ENCODE peak calls at places on chromosomes 12 and 14, in five cellular contexts. One of them, this sample, is unnamed.

GRCh38 chr12:113246478-113247122 is 25.3 kb downstream of the TPCN1 start:
- DNase-seq in mesothelial cell of epicardium: no peak
- DNase-seq in left ventricle myocardium inferior: no peak
- DNase-seq in nephron progenitor cell: peak
- DNase-seq in pancreas: peak
- DNase-seq in this sample: no peak

GRCh38 chr14:88630565-88630964 is 67.7 kb downstream of the ZC3H14 start:
- DNase-seq in mesothelial cell of epicardium: no peak
- DNase-seq in left ventricle myocardium inferior: no peak
- DNase-seq in pancreas: no peak
- DNase-seq in nephron progenitor cell: no peak
- DNase-seq in this sample: no peak

GRCh38 chr12:62190921-62191746 is 69.1 kb upstream of the USP15 start:
- DNase-seq in pancreas: no peak
- DNase-seq in mesothelial cell of epicardium: peak
- DNase-seq in left ventricle myocardium inferior: peak
- DNase-seq in nephron progenitor cell: peak
- DNase-seq in this sample: peak

GRCh38 chr12:108881953-108882352 is 2.1 kb downstream of the DAO start:
- DNase-seq in pancreas: no peak
- DNase-seq in nephron progenitor cell: no peak
- DNase-seq in mesothelial cell of epicardium: no peak
- DNase-seq in left ventricle myocardium inferior: no peak
- DNase-seq in this sample: no peak

GRCh38 chr12:55694651-55695050 is 13.1 kb downstream of the ITGA7 start:
- DNase-seq in left ventricle myocardium inferior: no peak
- DNase-seq in nephron progenitor cell: no peak
- DNase-seq in mesothelial cell of epicardium: no peak
- DNase-seq in pancreas: no peak
- DNase-seq in this sample: no peak

GRCh38 chr12:69497308-69498026 is 27.3 kb downstream of the FRS2 start:
- DNase-seq in left ventricle myocardium inferior: no peak
- DNase-seq in pancreas: no peak
- DNase-seq in mesothelial cell of epicardium: no peak
- DNase-seq in nephron progenitor cell: no peak
- DNase-seq in this sample: peak

GRCh38 chr14:98909251-98909944 is 362.6 kb downstream of the BCL11B start:
- DNase-seq in pancreas: no peak
- DNase-seq in left ventricle myocardium inferior: no peak
- DNase-seq in mesothelial cell of epicardium: no peak
- DNase-seq in nephron progenitor cell: no peak
- DNase-seq in this sample: no peak

GRCh38 chr12:51028126-51028810 is 2.1 kb upstream of the SLC11A2 start:
- DNase-seq in left ventricle myocardium inferior: no peak
- DNase-seq in mesothelial cell of epicardium: no peak
- DNase-seq in nephron progenitor cell: no peak
- DNase-seq in pancreas: no peak
- DNase-seq in this sample: no peak

GRCh38 chr14:39368261-39368959 is 63.8 kb downstream of the FBXO33 start:
- DNase-seq in nephron progenitor cell: peak
- DNase-seq in pancreas: peak
- DNase-seq in mesothelial cell of epicardium: peak
- DNase-seq in left ventricle myocardium inferior: no peak
- DNase-seq in this sample: peak

GRCh38 chr12:14919455-14919854 is 18.9 kb downstream of the ERP27 start:
- DNase-seq in nephron progenitor cell: no peak
- DNase-seq in left ventricle myocardium inferior: no peak
- DNase-seq in pancreas: no peak
- DNase-seq in mesothelial cell of epicardium: no peak
- DNase-seq in this sample: no peak

GRCh38 chr12:110776410-110776809 is 33.7 kb upstream of the PPP1CC start:
- DNase-seq in mesothelial cell of epicardium: no peak
- DNase-seq in left ventricle myocardium inferior: no peak
- DNase-seq in pancreas: no peak
- DNase-seq in nephron progenitor cell: no peak
- DNase-seq in this sample: peak

GRCh38 chr12:89709994-89710872 is 1.6 kb upstream of the ATP2B1 start:
- DNase-seq in nephron progenitor cell: peak
- DNase-seq in left ventricle myocardium inferior: peak
- DNase-seq in mesothelial cell of epicardium: peak
- DNase-seq in pancreas: peak
- DNase-seq in this sample: no peak

GRCh38 chr14:79091381-79091963 is 921.3 kb downstream of the NRXN3 start:
- DNase-seq in pancreas: no peak
- DNase-seq in nephron progenitor cell: no peak
- DNase-seq in left ventricle myocardium inferior: no peak
- DNase-seq in mesothelial cell of epicardium: no peak
- DNase-seq in this sample: no peak

GRCh38 chr12:131452444-131452860 is 258.4 kb upstream of the SFSWAP start:
- DNase-seq in nephron progenitor cell: peak
- DNase-seq in mesothelial cell of epicardium: no peak
- DNase-seq in left ventricle myocardium inferior: no peak
- DNase-seq in pancreas: no peak
- DNase-seq in this sample: peak

GRCh38 chr12:85834378-85834777 is 1.8 kb downstream of the RASSF9 start:
- DNase-seq in left ventricle myocardium inferior: no peak
- DNase-seq in mesothelial cell of epicardium: no peak
- DNase-seq in pancreas: no peak
- DNase-seq in nephron progenitor cell: no peak
- DNase-seq in this sample: no peak

GRCh38 chr12:4796218-4796617 is 76.0 kb downstream of the GALNT8 start:
- DNase-seq in mesothelial cell of epicardium: no peak
- DNase-seq in nephron progenitor cell: no peak
- DNase-seq in pancreas: no peak
- DNase-seq in left ventricle myocardium inferior: no peak
- DNase-seq in this sample: no peak

DNA sequence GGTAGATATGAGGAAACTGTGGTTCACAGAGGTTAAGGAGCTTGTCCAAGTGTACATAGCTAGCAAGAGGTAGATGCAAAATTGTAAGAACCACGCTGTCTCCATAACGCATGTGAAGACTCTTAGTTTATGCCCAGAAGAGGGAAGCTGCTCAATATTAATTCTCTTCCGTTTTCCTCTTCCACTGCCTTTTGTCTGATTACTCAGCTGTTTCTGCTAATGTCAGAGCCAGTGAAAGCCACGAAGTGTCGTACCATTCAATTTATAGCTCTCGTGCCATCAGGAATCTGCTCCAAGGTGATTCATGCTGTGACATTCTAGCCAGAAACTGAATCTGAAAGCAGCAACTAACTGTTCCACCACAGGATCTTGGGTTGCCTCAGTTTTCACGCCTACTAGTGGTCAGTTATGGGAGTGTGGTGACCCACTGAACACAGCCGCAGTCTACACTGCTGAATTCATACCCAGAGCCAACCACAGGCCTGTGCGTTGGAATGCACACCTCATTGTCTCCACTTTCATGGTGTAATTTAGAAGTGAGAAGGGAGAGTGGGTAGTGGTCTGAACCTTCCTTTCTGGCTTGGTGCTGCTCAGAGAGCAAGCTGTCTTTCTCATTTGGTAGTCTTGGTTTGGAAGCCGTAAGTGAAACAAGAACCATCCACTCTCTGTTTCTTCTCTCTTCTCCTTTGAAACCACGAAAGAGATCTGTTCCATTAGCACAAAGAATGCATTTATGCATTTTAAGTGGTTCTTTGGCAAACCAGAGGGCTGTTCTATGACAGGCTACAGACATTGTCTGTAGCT is 74.2 kb upstream of the NAP1L1 start:
- DNase-seq in left ventricle myocardium inferior: no peak
- DNase-seq in pancreas: peak
- DNase-seq in mesothelial cell of epicardium: no peak
- DNase-seq in nephron progenitor cell: peak
- DNase-seq in this sample: peak
- TF ChIP-seq CTCF in left ventricle myocardium inferior: peak
- TF ChIP-seq CTCF in pancreas: peak
- TF ChIP-seq CTCF in mesothelial cell of epicardium: peak
- TF ChIP-seq CTCF in nephron progenitor cell: peak
- TF ChIP-seq CTCF in this sample: peak

GRCh38 chr14:43528321-43528720 is 978.8 kb downstream of the FSCB start:
- DNase-seq in left ventricle myocardium inferior: no peak
- DNase-seq in mesothelial cell of epicardium: no peak
- DNase-seq in pancreas: no peak
- DNase-seq in nephron progenitor cell: no peak
- DNase-seq in this sample: no peak

GRCh38 chr14:43535231-43535838 is 971.7 kb downstream of the FSCB start:
- DNase-seq in mesothelial cell of epicardium: no peak
- DNase-seq in nephron progenitor cell: no peak
- DNase-seq in pancreas: no peak
- DNase-seq in left ventricle myocardium inferior: no peak
- DNase-seq in this sample: no peak

DNA sequence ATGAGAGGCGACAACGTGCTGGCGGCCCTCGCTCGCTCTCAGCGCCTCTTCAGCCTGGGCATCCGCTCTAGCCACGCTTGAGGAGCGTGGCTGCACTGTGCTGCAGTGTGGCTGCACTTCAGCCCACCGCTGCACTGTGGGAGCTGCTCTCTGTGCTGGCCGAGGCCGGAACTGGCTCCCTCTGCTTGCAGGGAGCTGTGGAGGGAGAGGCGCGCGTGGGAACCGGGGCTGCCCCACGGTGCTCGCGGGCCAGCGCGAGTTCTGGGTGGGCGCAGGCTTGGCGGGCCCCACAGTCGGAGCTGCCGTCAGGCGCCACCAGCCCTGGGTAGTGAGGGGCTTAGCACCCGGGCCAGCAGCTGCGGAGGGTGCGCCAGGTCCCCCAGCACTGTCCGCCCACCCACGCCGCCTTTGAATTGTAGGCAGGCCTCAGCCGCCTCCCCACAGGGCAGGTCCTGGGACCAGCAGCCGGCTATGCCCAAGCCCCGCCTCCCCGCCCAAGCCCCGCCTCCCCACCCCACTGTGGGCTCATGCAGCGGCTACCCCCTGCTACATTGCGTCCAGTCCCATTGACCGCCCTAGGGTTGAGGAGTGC is 974.2 kb downstream of the FSCB start:
- DNase-seq in pancreas: no peak
- DNase-seq in left ventricle myocardium inferior: no peak
- DNase-seq in nephron progenitor cell: no peak
- DNase-seq in mesothelial cell of epicardium: no peak
- DNase-seq in this sample: no peak
- TF ChIP-seq CTCF in pancreas: no peak
- TF ChIP-seq CTCF in left ventricle myocardium inferior: no peak
- TF ChIP-seq CTCF in nephron progenitor cell: no peak
- TF ChIP-seq CTCF in mesothelial cell of epicardium: no peak
- TF ChIP-seq CTCF in this sample: no peak

DNA sequence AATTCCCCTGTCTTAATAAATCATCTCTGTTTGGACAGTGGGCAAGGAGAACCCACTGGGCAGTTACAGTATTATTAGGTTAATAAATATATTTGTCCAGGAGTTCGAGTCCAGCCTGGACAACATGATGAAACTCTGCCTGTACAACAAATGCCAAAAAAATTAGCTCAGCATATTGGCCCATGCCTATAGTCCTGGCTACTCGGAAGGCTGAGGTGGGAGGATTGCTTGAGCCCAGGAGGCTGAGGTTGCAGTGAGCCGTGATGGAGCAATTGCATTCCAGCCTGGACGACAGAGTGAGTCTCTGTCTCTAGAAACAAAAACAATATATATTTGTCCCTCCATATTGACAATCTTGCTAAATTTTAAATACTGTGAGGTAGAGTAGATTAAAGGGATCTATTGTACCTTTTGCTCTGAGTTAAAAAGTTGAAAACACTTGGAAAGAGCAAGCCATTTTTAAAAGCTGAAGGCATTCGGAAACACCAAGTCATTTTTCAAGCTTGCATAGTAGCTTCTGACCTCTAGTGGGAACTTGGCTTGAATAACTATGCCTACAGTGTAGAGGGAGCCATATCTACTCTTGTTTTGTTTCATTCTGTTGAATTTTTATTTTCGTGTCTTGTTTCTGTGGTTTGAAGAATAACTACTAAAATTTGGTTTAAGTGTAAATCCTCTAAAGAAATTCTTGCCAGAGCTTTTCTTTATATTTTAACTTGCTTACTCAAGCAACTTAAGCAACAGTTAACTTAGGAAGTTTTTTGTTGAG is 14.6 kb upstream of the EEA1 start:
- DNase-seq in left ventricle myocardium inferior: no peak
- DNase-seq in nephron progenitor cell: no peak
- DNase-seq in pancreas: no peak
- DNase-seq in mesothelial cell of epicardium: no peak
- DNase-seq in this sample: no peak
- TF ChIP-seq CTCF in left ventricle myocardium inferior: no peak
- TF ChIP-seq CTCF in nephron progenitor cell: no peak
- TF ChIP-seq CTCF in pancreas: no peak
- TF ChIP-seq CTCF in mesothelial cell of epicardium: no peak
- TF ChIP-seq CTCF in this sample: peak

GRCh38 chr12:47811581-47812484 is 7.9 kb downstream of the HDAC7 start:
- DNase-seq in left ventricle myocardium inferior: peak
- DNase-seq in pancreas: no peak
- DNase-seq in mesothelial cell of epicardium: no peak
- DNase-seq in nephron progenitor cell: no peak
- DNase-seq in this sample: no peak

GRCh38 chr12:47814539-47815170 is 5.0 kb downstream of the HDAC7 start:
- DNase-seq in mesothelial cell of epicardium: no peak
- DNase-seq in left ventricle myocardium inferior: no peak
- DNase-seq in pancreas: no peak
- DNase-seq in nephron progenitor cell: no peak
- DNase-seq in this sample: no peak

GRCh38 chr12:47811070-47811391 is 8.7 kb downstream of the HDAC7 start:
- DNase-seq in nephron progenitor cell: no peak
- DNase-seq in pancreas: no peak
- DNase-seq in mesothelial cell of epicardium: no peak
- DNase-seq in left ventricle myocardium inferior: no peak
- DNase-seq in this sample: no peak

GRCh38 chr12:47813491-47814196 is 6.1 kb downstream of the HDAC7 start:
- DNase-seq in left ventricle myocardium inferior: no peak
- DNase-seq in pancreas: no peak
- DNase-seq in mesothelial cell of epicardium: no peak
- DNase-seq in nephron progenitor cell: no peak
- DNase-seq in this sample: peak

GRCh38 chr12:47812797-47813490 is 6.8 kb downstream of the HDAC7 start:
- DNase-seq in nephron progenitor cell: peak
- DNase-seq in mesothelial cell of epicardium: peak
- DNase-seq in pancreas: peak
- DNase-seq in left ventricle myocardium inferior: peak
- DNase-seq in this sample: peak
- TF ChIP-seq CTCF in nephron progenitor cell: no peak
- TF ChIP-seq CTCF in mesothelial cell of epicardium: no peak
- TF ChIP-seq CTCF in pancreas: no peak
- TF ChIP-seq CTCF in left ventricle myocardium inferior: no peak
- TF ChIP-seq CTCF in this sample: no peak

DNA sequence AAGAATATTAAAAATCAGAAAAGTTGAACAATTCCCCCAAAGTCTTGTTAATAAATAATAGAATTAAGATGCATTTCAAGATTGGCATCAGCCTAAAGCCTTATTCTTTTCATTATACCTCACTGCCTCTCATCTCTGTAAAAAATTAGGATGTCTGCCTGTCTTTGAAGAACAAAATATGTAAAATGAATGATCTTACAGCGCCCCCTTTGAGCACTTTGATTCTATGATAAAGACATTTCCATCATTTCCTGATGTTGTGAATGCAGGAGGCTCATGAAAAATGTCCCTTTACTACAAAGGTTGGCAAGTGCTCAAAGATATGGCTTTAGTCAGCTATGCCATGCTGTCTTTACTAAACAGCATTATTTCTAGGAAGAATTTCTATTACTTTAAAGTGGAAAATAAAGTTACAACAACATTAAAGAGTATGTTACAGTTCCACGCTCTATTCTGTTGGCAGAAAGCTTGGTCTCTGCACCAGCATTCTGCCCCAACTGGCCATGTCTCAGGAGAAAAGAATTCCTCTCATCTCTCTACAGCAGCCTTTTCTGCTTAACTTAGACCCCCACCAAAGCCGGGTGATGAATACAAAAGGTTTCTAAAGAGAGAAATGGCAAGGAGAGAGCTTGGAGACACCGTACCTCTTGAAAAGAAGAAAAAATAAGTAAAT is 95.1 kb downstream of the LLPH start:
- DNase-seq in nephron progenitor cell: no peak
- DNase-seq in pancreas: no peak
- DNase-seq in mesothelial cell of epicardium: no peak
- DNase-seq in left ventricle myocardium inferior: no peak
- DNase-seq in this sample: no peak
- TF ChIP-seq CTCF in nephron progenitor cell: no peak
- TF ChIP-seq CTCF in pancreas: no peak
- TF ChIP-seq CTCF in mesothelial cell of epicardium: no peak
- TF ChIP-seq CTCF in left ventricle myocardium inferior: peak
- TF ChIP-seq CTCF in this sample: peak

This sample was measured in GM10248.